ENCODE peak calls at places on chromosome 5, in eight cellular contexts. J is dermis microvascular lymphatic vessel endothelial cell; M is GM03348; G is stimulated activated CD8-positive, alpha-beta memory T cell treated with anti-CD3 and anti-CD28 coated beads, Interleukin-7, amount 100 ng/mL, for 24 hours; X is EH; V is left ventricle myocardium inferior; Y is naive thymus-derived CD8-positive, alpha-beta T cell; A is activated CD4-positive, CD25-positive, alpha-beta regulatory T cell treated with anti-CD3 and anti-CD28 coated beads, Interleukin-2, amount 50 U/mL, for 16 hours. W is an unnamed sample.

GRCh38 chr5:164252-164651 is 27.0 kb upstream of the LRRC14B start:
- DNase-seq in J (no peak), M (no peak), G (no peak), X (no peak), V (no peak), Y (no peak), A (no peak), W (no peak)

GRCh38 chr5:38556115-38556598 is 289 bp downstream of the LIFR start:
- DNase-seq in J (no peak), M (no peak), G (no peak), X (no peak), V (peak; percentile 31), Y (no peak), A (no peak), W (no peak)

GRCh38 chr5:35773936-35774335 is 82.8 kb upstream of the IL7R start:
- DNase-seq in J (no peak), M (no peak), G (no peak), X (peak; percentile 75), V (no peak), Y (no peak), A (no peak), W (no peak)

GRCh38 chr5:107542831-107543231 is 127.9 kb downstream of the EFNA5 start:
- DNase-seq in J (peak; percentile 75), M (peak; percentile 76), G (no peak), X (peak; percentile 49), V (peak; percentile 74), Y (no peak), A (no peak), W (no peak)

GRCh38 chr5:159156839-159157238 is 52.5 kb downstream of the RNF145 start:
- DNase-seq in J (peak; percentile 77), M (peak; percentile 76), G (no peak), X (peak; percentile 76), V (no peak), Y (peak; percentile 49), A (no peak), W (peak; percentile 44)

GRCh38 chr5:177434437-177434836 is 8.0 kb downstream of the GRK6 start:
- DNase-seq in J (no peak), M (no peak), G (no peak), X (no peak), V (no peak), Y (no peak), A (no peak), W (no peak)

GRCh38 chr5:42951847-42952411 is 88.2 kb downstream of the ANXA2R start:
- DNase-seq in J (no peak), M (peak; percentile 47), G (no peak), X (peak; percentile 50), V (no peak), Y (peak; percentile 50), A (peak; percentile 9), W (no peak)

GRCh38 chr5:1354491-1355033 is 9.7 kb upstream of the CLPTM1L start:
- DNase-seq in J (no peak), M (no peak), G (no peak), X (no peak), V (no peak), Y (no peak), A (no peak), W (no peak)

GRCh38 chr5:146484714-146485391 is 31.1 kb downstream of the GPR151 start:
- DNase-seq in J (no peak), M (no peak), G (no peak), X (no peak), V (no peak), Y (no peak), A (no peak), W (no peak)

GRCh38 chr5:83172655-83173054 is 95.3 kb downstream of the XRCC4 start:
- DNase-seq in J (no peak), M (no peak), G (no peak), X (no peak), V (no peak), Y (no peak), A (no peak), W (no peak)

GRCh38 chr5:147208134-147208533 is 26.7 kb upstream of the STK32A start:
- DNase-seq in J (no peak), M (no peak), G (no peak), X (no peak), V (no peak), Y (no peak), A (no peak), W (no peak)

GRCh38 chr5:39760385-39761198 is 335.8 kb upstream of the DAB2 start:
- DNase-seq in J (no peak), M (peak; percentile 68), G (no peak), X (peak; percentile 98), V (peak; percentile 28), Y (no peak), A (no peak), W (no peak)

GRCh38 chr5:181138258-181138657 is 7.3 kb upstream of the OR2V1 start:
- DNase-seq in J (no peak), M (no peak), G (no peak), X (peak; percentile 46), V (no peak), Y (no peak), A (no peak), W (no peak)

GRCh38 chr5:24642022-24642421 is 2.8 kb downstream of the CDH10 start:
- DNase-seq in J (peak; percentile 10), M (peak; percentile 17), G (no peak), X (peak; percentile 8), V (no peak), Y (no peak), A (no peak), W (no peak)

GRCh38 chr5:111676496-111676895 is 80.5 kb downstream of the NREP start:
- DNase-seq in J (no peak), M (peak; percentile 62), G (no peak), X (peak; percentile 72), V (no peak), Y (no peak), A (no peak), W (no peak)

GRCh38 chr5:3386676-3387075 is 209.0 kb upstream of the IRX1 start:
- DNase-seq in J (no peak), M (no peak), G (no peak), X (no peak), V (no peak), Y (no peak), A (no peak), W (no peak)

W was measured in GM12864.